ENCODE peak calls at places on chromosomes 13 and 19, in five cellular contexts. A is neural progenitor cell; O is psoas muscle; U is heart right ventricle; E is CD8-positive, alpha-beta T cell. Q is an unnamed sample.

GRCh38 chr19:4851551-4852290 is 15.7 kb downstream of the PLIN3 start:
- DNase-seq in A (peak), U (peak), E (peak), O (peak), Q (no peak)

GRCh38 chr13:48486362-48486761 is 46.5 kb downstream of the RCBTB2 start:
- DNase-seq in E (no peak), O (no peak), A (no peak), U (no peak), Q (no peak)

GRCh38 chr19:48553676-48554384 is 1.9 kb downstream of the SULT2B1 start:
- DNase-seq in E (no peak), O (peak), A (peak), U (no peak), Q (no peak)

GRCh38 chr19:2514981-2515518 is 39.1 kb downstream of the GADD45B start:
- DNase-seq in A (no peak), O (no peak), U (no peak), E (no peak), Q (no peak)

GRCh38 chr19:10292206-10292788 is 2.5 kb downstream of the ICAM5 start:
- DNase-seq in A (peak), E (peak), O (peak), U (peak), Q (no peak)

GRCh38 chr13:78978381-78978998 is 319.5 kb upstream of the OBI1 start:
- DNase-seq in U (peak), A (peak), O (no peak), E (peak), Q (no peak)

GRCh38 chr13:107376393-107377085 is 808.6 kb upstream of the ARGLU1 start:
- DNase-seq in U (no peak), A (no peak), E (no peak), O (no peak), Q (no peak)

GRCh38 chr13:112032186-112032835 is 34.6 kb upstream of the SOX1 start:
- DNase-seq in A (no peak), O (no peak), U (no peak), E (no peak), Q (no peak)

GRCh38 chr13:94672400-94672799 is 39.9 kb downstream of the SOX21 start:
- DNase-seq in A (no peak), U (no peak), E (no peak), O (no peak), Q (no peak)

GRCh38 chr19:55176116-55176515 is 4.0 kb downstream of the SYT5 start:
- DNase-seq in O (no peak), U (no peak), A (no peak), E (no peak), Q (no peak)

GRCh38 chr13:40348096-40348679 is 318.3 kb downstream of the FOXO1 start:
- DNase-seq in O (no peak), E (no peak), U (no peak), A (no peak), Q (no peak)

GRCh38 chr19:14890616-14891379 is 4.9 kb upstream of the OR7A17 start:
- DNase-seq in E (no peak), U (peak), A (no peak), O (peak), Q (no peak)

GRCh38 chr13:67238277-67238859 is 8.2 kb upstream of the PCDH9 start:
- DNase-seq in O (no peak), E (no peak), A (no peak), U (no peak), Q (no peak)

GRCh38 chr13:112849500-112849899 is 119.5 kb upstream of the MCF2L start:
- DNase-seq in O (no peak), E (no peak), U (no peak), A (no peak), Q (no peak)

GRCh38 chr19:38952395-38953165 is 21.8 kb downstream of the MRPS12 start:
- DNase-seq in A (peak), U (no peak), E (peak), O (no peak), Q (no peak)

GRCh38 chr13:114112826-114113322 is 19.5 kb downstream of the RASA3 start:
- DNase-seq in O (peak), A (peak), E (no peak), U (no peak), Q (no peak)

GRCh38 chr19:16144216-16144581 is 714 bp downstream of the HSH2D start:
- DNase-seq in A (no peak), O (no peak), U (no peak), E (no peak), Q (no peak)

GRCh38 chr13:76820759-76821158 is 65.4 kb downstream of the KCTD12 start:
- DNase-seq in O (peak), U (peak), A (no peak), E (no peak), Q (no peak)

GRCh38 chr13:68254151-68254550 is 1024.0 kb upstream of the PCDH9 start:
- DNase-seq in O (no peak), U (no peak), A (no peak), E (no peak), Q (no peak)

GRCh38 chr19:10604460-10604980 is 17.4 kb upstream of the AP1M2 start:
- DNase-seq in O (no peak), E (peak), U (peak), A (no peak), Q (no peak)

GRCh38 chr13:76812971-76813691 is 73.1 kb downstream of the KCTD12 start:
- DNase-seq in A (no peak), E (no peak), O (peak), U (peak), Q (no peak)

GRCh38 chr19:51784922-51785690 is 9.9 kb upstream of the FPR3 start:
- DNase-seq in U (peak), A (no peak), E (no peak), O (peak), Q (peak)

GRCh38 chr19:58563034-58563573 is 4.7 kb upstream of the UBE2M start:
- DNase-seq in A (no peak), U (no peak), O (no peak), E (peak), Q (no peak)

DNA sequence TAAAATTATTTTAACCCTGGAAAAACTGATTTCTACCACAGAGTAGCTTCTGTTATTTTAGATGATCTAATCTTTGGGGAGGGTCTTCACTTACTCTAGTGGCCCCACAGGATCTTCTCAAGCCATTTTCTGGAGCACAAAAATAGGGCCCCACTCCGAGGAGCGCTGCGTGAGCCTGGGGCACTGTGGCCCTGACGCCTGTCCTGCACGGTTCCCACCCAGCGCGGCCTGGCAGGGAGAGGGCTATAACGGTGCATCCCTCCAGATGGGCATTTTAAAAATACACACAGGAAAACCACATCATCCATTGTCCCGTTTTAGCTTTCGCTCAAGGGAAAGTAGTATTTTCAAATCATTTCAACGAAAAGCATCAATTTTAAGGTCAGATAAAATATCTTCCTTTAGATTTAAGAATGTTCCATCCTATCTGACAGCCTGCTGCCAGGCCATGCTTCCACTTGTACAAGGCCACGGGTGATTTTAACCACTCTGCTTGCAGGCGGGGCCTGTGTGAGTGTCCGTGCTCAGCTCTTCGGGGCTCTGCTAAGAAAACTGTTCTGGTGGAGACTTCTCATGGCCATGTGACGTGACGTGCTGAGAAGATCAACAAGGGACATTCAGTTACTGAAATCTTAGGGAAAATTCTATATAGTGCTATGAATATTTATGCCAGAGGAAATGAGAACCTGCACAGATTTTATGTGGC is 683.8 kb upstream of the SGCG start:
- DNase-seq in E (no peak), U (no peak), O (no peak), A (no peak), Q (no peak)
- H3K4me3 ChIP-seq in E (no peak), U (no peak), O (no peak), A (no peak), Q (no peak)

GRCh38 chr19:19131989-19132388 is 6.3 kb downstream of the TMEM161A start:
- DNase-seq in A (no peak), O (no peak), U (no peak), E (no peak), Q (no peak)

GRCh38 chr19:19134687-19135158 is 3.6 kb downstream of the TMEM161A start:
- DNase-seq in E (peak), U (peak), O (peak), A (peak), Q (no peak)

GRCh38 chr19:19137556-19138109 is 645 bp downstream of the TMEM161A start:
- DNase-seq in U (no peak), O (no peak), E (no peak), A (peak), Q (no peak)

GRCh38 chr19:19132912-19133311 is 5.4 kb downstream of the TMEM161A start:
- DNase-seq in E (no peak), A (no peak), O (no peak), U (no peak), Q (no peak)

DNA sequence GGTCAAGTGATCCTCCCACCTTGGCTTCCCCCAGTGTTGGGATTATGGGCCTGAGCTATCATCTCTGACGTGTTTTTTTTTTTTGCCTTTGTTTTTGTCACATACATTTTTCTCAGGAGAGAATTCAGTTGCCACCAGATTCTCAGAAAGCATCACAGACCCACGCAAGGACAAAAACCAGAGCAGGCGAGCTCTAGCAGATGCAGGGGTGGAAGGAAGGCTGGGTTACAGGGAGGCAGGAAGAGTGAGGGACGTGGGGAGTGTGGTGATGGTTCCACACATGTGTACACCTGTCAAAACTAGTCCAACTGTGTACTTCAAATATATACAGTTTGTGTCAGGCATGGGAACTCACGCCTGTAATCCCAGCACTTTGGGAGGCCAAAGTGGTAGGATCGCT is 4.3 kb downstream of the TMEM161A start:
- DNase-seq in O (no peak), U (no peak), A (no peak), E (no peak), Q (no peak)
- H3K27ac ChIP-seq in O (no peak), U (no peak), A (no peak), E (no peak), Q (no peak)

GRCh38 chr19:33226550-33227241 is 1.0 kb upstream of the SLC7A10 start:
- DNase-seq in A (peak), O (no peak), E (no peak), U (no peak), Q (no peak)
- TF ChIP-seq CTCF in A (peak), O (no peak), E (no peak), U (no peak), Q (no peak)

DNA sequence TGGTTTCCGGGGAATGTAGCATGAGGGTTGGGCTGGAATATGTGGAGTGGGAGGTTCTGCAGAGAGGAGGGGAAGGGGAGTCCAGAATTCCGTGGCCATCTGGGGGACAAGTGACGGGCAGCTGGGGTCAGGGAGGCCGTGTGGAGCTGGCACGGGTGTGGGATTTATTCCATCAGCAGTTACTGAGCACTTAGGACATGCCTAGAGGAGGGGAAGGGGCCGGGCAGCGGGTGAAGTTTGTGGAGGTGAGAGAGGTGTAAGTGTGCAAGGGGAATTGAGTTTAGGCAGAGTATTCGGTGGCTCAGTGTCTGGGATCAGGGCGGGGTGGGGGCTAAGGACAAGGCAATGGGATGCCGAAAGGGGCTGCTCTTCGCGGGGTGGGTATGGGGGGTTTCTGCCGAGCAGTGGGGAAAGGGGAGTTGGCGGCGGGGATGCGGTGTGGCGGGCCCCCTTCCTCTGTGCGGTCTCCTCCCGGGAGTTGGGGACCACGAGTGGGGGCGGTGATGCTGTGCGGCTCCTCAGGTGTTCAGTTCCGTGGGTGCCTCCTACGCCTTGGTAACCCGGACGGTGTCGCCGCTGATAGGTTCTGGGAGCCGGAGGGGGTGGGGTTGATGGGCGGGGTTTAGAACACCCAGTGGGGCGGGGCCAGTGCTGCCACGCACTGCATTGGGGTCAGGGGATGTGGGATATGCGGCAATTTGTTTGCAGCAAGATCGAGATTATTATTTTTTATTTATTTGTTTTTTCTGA is 5.4 kb downstream of the CCDC61 start:
- DNase-seq in O (peak), A (peak), E (peak), U (no peak), Q (no peak)
- H3K4me3 ChIP-seq in O (no peak), A (peak), E (peak), U (no peak), Q (peak)

GRCh38 chr13:51243227-51243626 is 21.0 kb downstream of the FAM124A start:
- DNase-seq in A (peak), E (no peak), O (no peak), U (no peak), Q (no peak)
- H3K27ac ChIP-seq in A (peak), E (no peak), O (no peak), U (no peak), Q (no peak)

GRCh38 chr19:32345261-32346207 is at the start of gene ZNF507:
- DNase-seq in A (peak), U (peak), E (peak), O (peak), Q (peak)
- TF ChIP-seq CTCF in A (peak), U (no peak), E (no peak), O (peak), Q (no peak)

DNA sequence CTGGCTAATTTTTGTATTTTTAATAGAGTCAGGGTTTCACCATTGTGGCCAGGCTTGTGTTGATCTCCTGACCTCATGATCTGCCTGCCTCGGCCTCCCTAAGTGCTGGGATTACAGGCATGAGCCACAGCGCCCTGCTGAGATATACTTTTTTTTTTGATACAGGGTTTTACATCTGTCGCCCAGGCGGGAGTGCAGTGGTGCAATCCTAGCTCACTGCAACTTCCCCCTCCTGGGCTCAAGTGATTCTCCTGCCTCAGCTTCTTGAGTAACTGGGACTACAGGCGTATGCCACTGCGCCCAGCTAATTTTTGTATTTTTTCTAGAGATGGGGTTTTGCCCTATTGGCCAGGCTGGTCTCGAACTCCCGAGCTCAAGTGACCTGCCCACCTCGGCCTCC is 2.0 kb downstream of the COLGALT1 start:
- DNase-seq in O (no peak), A (no peak), E (no peak), U (no peak), Q (no peak)
- H3K4me3 ChIP-seq in O (no peak), A (no peak), E (no peak), U (no peak), Q (peak)

GRCh38 chr19:33275933-33276619 is 26.3 kb downstream of the CEBPA start:
- DNase-seq in E (no peak), O (no peak), U (no peak), A (no peak), Q (no peak)

GRCh38 chr19:33273881-33274662 is 28.3 kb downstream of the CEBPA start:
- DNase-seq in E (no peak), O (peak), A (no peak), U (peak), Q (no peak)

GRCh38 chr19:33275559-33275932 is 26.8 kb downstream of the CEBPA start:
- DNase-seq in E (no peak), U (no peak), O (no peak), A (no peak), Q (no peak)

GRCh38 chr19:33273065-33273736 is 29.1 kb downstream of the CEBPA start:
- DNase-seq in O (no peak), A (no peak), U (no peak), E (no peak), Q (no peak)

GRCh38 chr19:33274663-33275558 is 27.4 kb downstream of the CEBPA start:
- DNase-seq in U (no peak), E (no peak), O (no peak), A (peak), Q (no peak)
- H3K27ac ChIP-seq in U (no peak), E (no peak), O (no peak), A (no peak), Q (peak)

DNA sequence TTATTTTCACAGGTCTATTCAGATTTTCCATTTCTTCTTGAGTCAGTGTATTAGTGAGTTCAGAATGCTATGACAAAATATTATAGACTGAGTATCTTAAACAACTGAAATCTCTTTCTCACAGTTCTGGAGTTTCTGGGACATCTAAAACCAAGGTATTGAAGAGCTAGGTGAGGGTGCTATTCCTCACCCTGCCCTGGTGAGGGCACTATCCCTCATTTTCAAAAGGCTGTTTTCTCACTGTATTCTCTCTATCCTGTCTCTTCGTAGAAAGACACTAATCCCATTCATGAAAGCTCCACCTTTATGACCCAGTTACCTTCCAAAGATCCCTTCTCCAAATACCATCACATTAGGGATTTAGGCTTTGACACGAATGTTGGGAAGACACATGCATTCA is 1617.1 kb downstream of the PCDH9 start:
- DNase-seq in O (no peak), U (no peak), A (peak), E (no peak), Q (no peak)
- TF ChIP-seq CTCF in O (no peak), U (no peak), A (peak), E (no peak), Q (no peak)

DNA sequence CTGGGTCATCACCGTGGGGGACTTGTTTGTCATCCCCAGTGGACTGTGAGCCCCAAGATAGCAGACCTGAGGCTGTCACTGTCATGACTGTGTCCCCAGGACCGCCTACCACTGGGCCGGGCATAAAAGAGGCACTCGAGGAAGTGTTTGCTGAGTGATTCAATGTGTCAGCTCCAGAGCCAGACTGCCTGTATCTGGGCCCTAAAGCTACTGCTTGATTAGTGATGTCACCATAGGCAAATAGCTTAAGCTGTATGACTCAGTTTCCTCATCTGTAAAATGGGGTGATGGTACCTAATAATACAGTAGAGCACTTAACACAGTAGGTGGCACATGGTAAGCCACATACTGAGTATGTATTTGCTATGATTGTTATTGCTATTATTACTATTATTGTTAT is 11.2 kb upstream of the CEACAM19 start:
- DNase-seq in U (no peak), A (no peak), E (no peak), O (no peak), Q (no peak)
- H3K4me3 ChIP-seq in U (no peak), A (no peak), E (no peak), O (no peak), Q (no peak)

Q was measured in coronary artery.